ENCODE peak calls at places on chromosomes 12 and 14, in nine cellular contexts. One of them, this sample, is unnamed.
A peak's percentile ranks its signal among the peaks of the same experiment; 100 is the strongest.

GRCh38 chr14:95835331-95835730 is 41.3 kb upstream of the TUNAR start:
- DNase-seq in AG08395: no peak
- DNase-seq in stimulated activated CD4-positive, alpha-beta T cell treated with anti-CD3 and anti-CD28 coated beads, Interleukin-12 subunit alpha, Interleukin-12 subunit beta, amount 100 ng/mL, for 4 hours: no peak
- DNase-seq in sigmoid colon: no peak
- DNase-seq in GM04503: no peak
- DNase-seq in GM13976: no peak
- DNase-seq in activated CD4-positive, alpha-beta T cell treated with anti-CD3 and anti-CD28 coated beads, Interleukin-2, amount 50 U/mL, for 4 hours: no peak
- DNase-seq in HCT116: peak; percentile 12
- DNase-seq in NCI-H2171: no peak
- DNase-seq in this sample: no peak

GRCh38 chr14:60311417-60311816 is 62.4 kb downstream of the PPM1A start:
- DNase-seq in GM13976: no peak
- DNase-seq in GM04503: no peak
- DNase-seq in stimulated activated CD4-positive, alpha-beta T cell treated with anti-CD3 and anti-CD28 coated beads, Interleukin-12 subunit alpha, Interleukin-12 subunit beta, amount 100 ng/mL, for 4 hours: no peak
- DNase-seq in NCI-H2171: no peak
- DNase-seq in HCT116: no peak
- DNase-seq in sigmoid colon: no peak
- DNase-seq in activated CD4-positive, alpha-beta T cell treated with anti-CD3 and anti-CD28 coated beads, Interleukin-2, amount 50 U/mL, for 4 hours: no peak
- DNase-seq in AG08395: peak; percentile 14
- DNase-seq in this sample: no peak

GRCh38 chr12:18120899-18121298 is 30.9 kb upstream of the RERGL start:
- DNase-seq in HCT116: no peak
- DNase-seq in GM04503: no peak
- DNase-seq in AG08395: no peak
- DNase-seq in activated CD4-positive, alpha-beta T cell treated with anti-CD3 and anti-CD28 coated beads, Interleukin-2, amount 50 U/mL, for 4 hours: no peak
- DNase-seq in NCI-H2171: no peak
- DNase-seq in stimulated activated CD4-positive, alpha-beta T cell treated with anti-CD3 and anti-CD28 coated beads, Interleukin-12 subunit alpha, Interleukin-12 subunit beta, amount 100 ng/mL, for 4 hours: no peak
- DNase-seq in sigmoid colon: no peak
- DNase-seq in GM13976: no peak
- DNase-seq in this sample: no peak

GRCh38 chr14:34329281-34329680 is 132.8 kb downstream of the SPTSSA start:
- DNase-seq in AG08395: no peak
- DNase-seq in stimulated activated CD4-positive, alpha-beta T cell treated with anti-CD3 and anti-CD28 coated beads, Interleukin-12 subunit alpha, Interleukin-12 subunit beta, amount 100 ng/mL, for 4 hours: no peak
- DNase-seq in sigmoid colon: no peak
- DNase-seq in GM13976: no peak
- DNase-seq in HCT116: no peak
- DNase-seq in NCI-H2171: no peak
- DNase-seq in activated CD4-positive, alpha-beta T cell treated with anti-CD3 and anti-CD28 coated beads, Interleukin-2, amount 50 U/mL, for 4 hours: no peak
- DNase-seq in GM04503: no peak
- DNase-seq in this sample: no peak

GRCh38 chr14:54650331-54651017 is 83.5 kb downstream of the SAMD4A start:
- DNase-seq in activated CD4-positive, alpha-beta T cell treated with anti-CD3 and anti-CD28 coated beads, Interleukin-2, amount 50 U/mL, for 4 hours: no peak
- DNase-seq in GM13976: no peak
- DNase-seq in sigmoid colon: peak; percentile 85
- DNase-seq in stimulated activated CD4-positive, alpha-beta T cell treated with anti-CD3 and anti-CD28 coated beads, Interleukin-12 subunit alpha, Interleukin-12 subunit beta, amount 100 ng/mL, for 4 hours: no peak
- DNase-seq in AG08395: peak; percentile 72
- DNase-seq in NCI-H2171: no peak
- DNase-seq in GM04503: peak; percentile 83
- DNase-seq in HCT116: no peak
- DNase-seq in this sample: no peak

GRCh38 chr12:23084236-23084995 is 459.4 kb downstream of the ETNK1 start:
- DNase-seq in AG08395: no peak
- DNase-seq in NCI-H2171: peak; percentile 88
- DNase-seq in stimulated activated CD4-positive, alpha-beta T cell treated with anti-CD3 and anti-CD28 coated beads, Interleukin-12 subunit alpha, Interleukin-12 subunit beta, amount 100 ng/mL, for 4 hours: no peak
- DNase-seq in HCT116: no peak
- DNase-seq in sigmoid colon: no peak
- DNase-seq in GM13976: no peak
- DNase-seq in activated CD4-positive, alpha-beta T cell treated with anti-CD3 and anti-CD28 coated beads, Interleukin-2, amount 50 U/mL, for 4 hours: no peak
- DNase-seq in GM04503: no peak
- DNase-seq in this sample: no peak

GRCh38 chr12:93536766-93537515 is 35.5 kb upstream of the SOCS2 start:
- DNase-seq in GM04503: no peak
- DNase-seq in stimulated activated CD4-positive, alpha-beta T cell treated with anti-CD3 and anti-CD28 coated beads, Interleukin-12 subunit alpha, Interleukin-12 subunit beta, amount 100 ng/mL, for 4 hours: no peak
- DNase-seq in HCT116: no peak
- DNase-seq in NCI-H2171: no peak
- DNase-seq in AG08395: peak; percentile 40
- DNase-seq in activated CD4-positive, alpha-beta T cell treated with anti-CD3 and anti-CD28 coated beads, Interleukin-2, amount 50 U/mL, for 4 hours: no peak
- DNase-seq in GM13976: no peak
- DNase-seq in sigmoid colon: no peak
- DNase-seq in this sample: no peak

GRCh38 chr12:116406529-116406928 is 129.0 kb upstream of the MED13L start:
- DNase-seq in stimulated activated CD4-positive, alpha-beta T cell treated with anti-CD3 and anti-CD28 coated beads, Interleukin-12 subunit alpha, Interleukin-12 subunit beta, amount 100 ng/mL, for 4 hours: no peak
- DNase-seq in GM13976: no peak
- DNase-seq in activated CD4-positive, alpha-beta T cell treated with anti-CD3 and anti-CD28 coated beads, Interleukin-2, amount 50 U/mL, for 4 hours: no peak
- DNase-seq in GM04503: peak; percentile 92
- DNase-seq in sigmoid colon: peak; percentile 95
- DNase-seq in HCT116: peak; percentile 83
- DNase-seq in NCI-H2171: peak; percentile 81
- DNase-seq in AG08395: peak; percentile 93
- DNase-seq in this sample: no peak

GRCh38 chr12:15757553-15758255 is 31.5 kb downstream of the EPS8 start:
- DNase-seq in GM13976: no peak
- DNase-seq in stimulated activated CD4-positive, alpha-beta T cell treated with anti-CD3 and anti-CD28 coated beads, Interleukin-12 subunit alpha, Interleukin-12 subunit beta, amount 100 ng/mL, for 4 hours: no peak
- DNase-seq in sigmoid colon: no peak
- DNase-seq in AG08395: peak; percentile 72
- DNase-seq in HCT116: peak; percentile 84
- DNase-seq in activated CD4-positive, alpha-beta T cell treated with anti-CD3 and anti-CD28 coated beads, Interleukin-2, amount 50 U/mL, for 4 hours: no peak
- DNase-seq in GM04503: peak; percentile 77
- DNase-seq in NCI-H2171: no peak
- DNase-seq in this sample: no peak

GRCh38 chr14:21933681-21934080 is 260.1 kb upstream of the OR4E1 start:
- DNase-seq in stimulated activated CD4-positive, alpha-beta T cell treated with anti-CD3 and anti-CD28 coated beads, Interleukin-12 subunit alpha, Interleukin-12 subunit beta, amount 100 ng/mL, for 4 hours: no peak
- DNase-seq in activated CD4-positive, alpha-beta T cell treated with anti-CD3 and anti-CD28 coated beads, Interleukin-2, amount 50 U/mL, for 4 hours: no peak
- DNase-seq in NCI-H2171: no peak
- DNase-seq in GM04503: no peak
- DNase-seq in AG08395: no peak
- DNase-seq in GM13976: no peak
- DNase-seq in sigmoid colon: no peak
- DNase-seq in HCT116: no peak
- DNase-seq in this sample: peak; percentile 16

GRCh38 chr14:30016025-30016424 is 88.4 kb upstream of the PRKD1 start:
- DNase-seq in HCT116: no peak
- DNase-seq in NCI-H2171: no peak
- DNase-seq in GM13976: no peak
- DNase-seq in GM04503: no peak
- DNase-seq in sigmoid colon: no peak
- DNase-seq in stimulated activated CD4-positive, alpha-beta T cell treated with anti-CD3 and anti-CD28 coated beads, Interleukin-12 subunit alpha, Interleukin-12 subunit beta, amount 100 ng/mL, for 4 hours: no peak
- DNase-seq in activated CD4-positive, alpha-beta T cell treated with anti-CD3 and anti-CD28 coated beads, Interleukin-2, amount 50 U/mL, for 4 hours: no peak
- DNase-seq in AG08395: no peak
- DNase-seq in this sample: no peak

GRCh38 chr12:94874086-94874985 is 129.2 kb downstream of the NDUFA12 start:
- DNase-seq in NCI-H2171: no peak
- DNase-seq in activated CD4-positive, alpha-beta T cell treated with anti-CD3 and anti-CD28 coated beads, Interleukin-2, amount 50 U/mL, for 4 hours: no peak
- DNase-seq in sigmoid colon: no peak
- DNase-seq in GM04503: no peak
- DNase-seq in AG08395: no peak
- DNase-seq in HCT116: no peak
- DNase-seq in stimulated activated CD4-positive, alpha-beta T cell treated with anti-CD3 and anti-CD28 coated beads, Interleukin-12 subunit alpha, Interleukin-12 subunit beta, amount 100 ng/mL, for 4 hours: no peak
- DNase-seq in GM13976: no peak
- DNase-seq in this sample: no peak

GRCh38 chr12:119659289-119659897 is 8.5 kb upstream of the PRKAB1 start:
- DNase-seq in HCT116: no peak
- DNase-seq in GM13976: peak; percentile 66
- DNase-seq in sigmoid colon: no peak
- DNase-seq in AG08395: peak; percentile 58
- DNase-seq in GM04503: no peak
- DNase-seq in NCI-H2171: no peak
- DNase-seq in stimulated activated CD4-positive, alpha-beta T cell treated with anti-CD3 and anti-CD28 coated beads, Interleukin-12 subunit alpha, Interleukin-12 subunit beta, amount 100 ng/mL, for 4 hours: peak; percentile 28
- DNase-seq in activated CD4-positive, alpha-beta T cell treated with anti-CD3 and anti-CD28 coated beads, Interleukin-2, amount 50 U/mL, for 4 hours: peak; percentile 35
- DNase-seq in this sample: peak; percentile 35

GRCh38 chr12:49059385-49060232 is 985 bp downstream of the KMT2D start:
- DNase-seq in sigmoid colon: no peak
- DNase-seq in activated CD4-positive, alpha-beta T cell treated with anti-CD3 and anti-CD28 coated beads, Interleukin-2, amount 50 U/mL, for 4 hours: no peak
- DNase-seq in NCI-H2171: peak; percentile 41
- DNase-seq in stimulated activated CD4-positive, alpha-beta T cell treated with anti-CD3 and anti-CD28 coated beads, Interleukin-12 subunit alpha, Interleukin-12 subunit beta, amount 100 ng/mL, for 4 hours: peak; percentile 13
- DNase-seq in GM13976: no peak
- DNase-seq in GM04503: no peak
- DNase-seq in HCT116: no peak
- DNase-seq in AG08395: peak; percentile 38
- DNase-seq in this sample: no peak

GRCh38 chr12:105672576-105672975 is 342.1 kb downstream of the C12orf75 start:
- DNase-seq in sigmoid colon: peak; percentile 90
- DNase-seq in HCT116: no peak
- DNase-seq in GM13976: no peak
- DNase-seq in GM04503: no peak
- DNase-seq in NCI-H2171: no peak
- DNase-seq in activated CD4-positive, alpha-beta T cell treated with anti-CD3 and anti-CD28 coated beads, Interleukin-2, amount 50 U/mL, for 4 hours: no peak
- DNase-seq in AG08395: no peak
- DNase-seq in stimulated activated CD4-positive, alpha-beta T cell treated with anti-CD3 and anti-CD28 coated beads, Interleukin-12 subunit alpha, Interleukin-12 subunit beta, amount 100 ng/mL, for 4 hours: no peak
- DNase-seq in this sample: no peak

GRCh38 chr12:79566452-79566851 is 124.3 kb downstream of the PAWR start:
- DNase-seq in AG08395: no peak
- DNase-seq in stimulated activated CD4-positive, alpha-beta T cell treated with anti-CD3 and anti-CD28 coated beads, Interleukin-12 subunit alpha, Interleukin-12 subunit beta, amount 100 ng/mL, for 4 hours: no peak
- DNase-seq in GM04503: no peak
- DNase-seq in activated CD4-positive, alpha-beta T cell treated with anti-CD3 and anti-CD28 coated beads, Interleukin-2, amount 50 U/mL, for 4 hours: no peak
- DNase-seq in GM13976: no peak
- DNase-seq in HCT116: no peak
- DNase-seq in sigmoid colon: no peak
- DNase-seq in NCI-H2171: no peak
- DNase-seq in this sample: no peak

GRCh38 chr14:24366664-24367505 is 1.1 kb upstream of the NFATC4 start:
- DNase-seq in GM04503: peak; percentile 88
- DNase-seq in AG08395: peak; percentile 92
- DNase-seq in activated CD4-positive, alpha-beta T cell treated with anti-CD3 and anti-CD28 coated beads, Interleukin-2, amount 50 U/mL, for 4 hours: no peak
- DNase-seq in HCT116: peak; percentile 97
- DNase-seq in sigmoid colon: peak; percentile 96
- DNase-seq in GM13976: peak; percentile 90
- DNase-seq in NCI-H2171: peak; percentile 100
- DNase-seq in stimulated activated CD4-positive, alpha-beta T cell treated with anti-CD3 and anti-CD28 coated beads, Interleukin-12 subunit alpha, Interleukin-12 subunit beta, amount 100 ng/mL, for 4 hours: peak; percentile 18
- DNase-seq in this sample: no peak

GRCh38 chr14:67166450-67166853 is 22.8 kb upstream of the GARIN2 start:
- DNase-seq in activated CD4-positive, alpha-beta T cell treated with anti-CD3 and anti-CD28 coated beads, Interleukin-2, amount 50 U/mL, for 4 hours: peak; percentile 14
- DNase-seq in GM13976: peak; percentile 34
- DNase-seq in NCI-H2171: peak; percentile 2
- DNase-seq in sigmoid colon: no peak
- DNase-seq in HCT116: peak; percentile 24
- DNase-seq in AG08395: peak; percentile 45
- DNase-seq in GM04503: no peak
- DNase-seq in stimulated activated CD4-positive, alpha-beta T cell treated with anti-CD3 and anti-CD28 coated beads, Interleukin-12 subunit alpha, Interleukin-12 subunit beta, amount 100 ng/mL, for 4 hours: peak; percentile 27
- DNase-seq in this sample: peak; percentile 13

GRCh38 chr14:57009585-57010515 is 199.6 kb upstream of the OTX2 start:
- DNase-seq in sigmoid colon: no peak
- DNase-seq in GM13976: no peak
- DNase-seq in activated CD4-positive, alpha-beta T cell treated with anti-CD3 and anti-CD28 coated beads, Interleukin-2, amount 50 U/mL, for 4 hours: no peak
- DNase-seq in GM04503: no peak
- DNase-seq in NCI-H2171: peak; percentile 80
- DNase-seq in stimulated activated CD4-positive, alpha-beta T cell treated with anti-CD3 and anti-CD28 coated beads, Interleukin-12 subunit alpha, Interleukin-12 subunit beta, amount 100 ng/mL, for 4 hours: no peak
- DNase-seq in AG08395: no peak
- DNase-seq in HCT116: no peak
- DNase-seq in this sample: no peak

GRCh38 chr14:51860836-51861583 is 598 bp downstream of the GNG2 start:
- DNase-seq in GM04503: no peak
- DNase-seq in sigmoid colon: no peak
- DNase-seq in GM13976: no peak
- DNase-seq in NCI-H2171: no peak
- DNase-seq in stimulated activated CD4-positive, alpha-beta T cell treated with anti-CD3 and anti-CD28 coated beads, Interleukin-12 subunit alpha, Interleukin-12 subunit beta, amount 100 ng/mL, for 4 hours: no peak
- DNase-seq in activated CD4-positive, alpha-beta T cell treated with anti-CD3 and anti-CD28 coated beads, Interleukin-2, amount 50 U/mL, for 4 hours: no peak
- DNase-seq in AG08395: no peak
- DNase-seq in HCT116: no peak
- DNase-seq in this sample: no peak

GRCh38 chr14:102304611-102305506 is at the start of gene MOK:
- DNase-seq in GM13976: peak; percentile 99
- DNase-seq in HCT116: peak; percentile 92
- DNase-seq in NCI-H2171: peak; percentile 94
- DNase-seq in AG08395: peak; percentile 100
- DNase-seq in sigmoid colon: peak; percentile 97
- DNase-seq in GM04503: peak; percentile 88
- DNase-seq in activated CD4-positive, alpha-beta T cell treated with anti-CD3 and anti-CD28 coated beads, Interleukin-2, amount 50 U/mL, for 4 hours: peak; percentile 92
- DNase-seq in stimulated activated CD4-positive, alpha-beta T cell treated with anti-CD3 and anti-CD28 coated beads, Interleukin-12 subunit alpha, Interleukin-12 subunit beta, amount 100 ng/mL, for 4 hours: peak; percentile 95
- DNase-seq in this sample: peak; percentile 98

GRCh38 chr12:110741795-110742717 is 635 bp downstream of the PPP1CC start:
- DNase-seq in sigmoid colon: peak; percentile 75
- DNase-seq in GM04503: no peak
- DNase-seq in NCI-H2171: peak; percentile 59
- DNase-seq in AG08395: no peak
- DNase-seq in GM13976: peak; percentile 47
- DNase-seq in stimulated activated CD4-positive, alpha-beta T cell treated with anti-CD3 and anti-CD28 coated beads, Interleukin-12 subunit alpha, Interleukin-12 subunit beta, amount 100 ng/mL, for 4 hours: peak; percentile 25
- DNase-seq in activated CD4-positive, alpha-beta T cell treated with anti-CD3 and anti-CD28 coated beads, Interleukin-2, amount 50 U/mL, for 4 hours: no peak
- DNase-seq in HCT116: no peak
- DNase-seq in this sample: no peak

GRCh38 chr12:82968644-82969339 is 282.1 kb downstream of the TMTC2 start:
- DNase-seq in HCT116: no peak
- DNase-seq in stimulated activated CD4-positive, alpha-beta T cell treated with anti-CD3 and anti-CD28 coated beads, Interleukin-12 subunit alpha, Interleukin-12 subunit beta, amount 100 ng/mL, for 4 hours: no peak
- DNase-seq in AG08395: no peak
- DNase-seq in NCI-H2171: peak; percentile 84
- DNase-seq in GM13976: no peak
- DNase-seq in sigmoid colon: no peak
- DNase-seq in GM04503: no peak
- DNase-seq in activated CD4-positive, alpha-beta T cell treated with anti-CD3 and anti-CD28 coated beads, Interleukin-2, amount 50 U/mL, for 4 hours: no peak
- DNase-seq in this sample: no peak

GRCh38 chr14:24965578-24965933 is 84.4 kb downstream of the STXBP6 start:
- DNase-seq in GM04503: no peak
- DNase-seq in sigmoid colon: no peak
- DNase-seq in activated CD4-positive, alpha-beta T cell treated with anti-CD3 and anti-CD28 coated beads, Interleukin-2, amount 50 U/mL, for 4 hours: no peak
- DNase-seq in AG08395: no peak
- DNase-seq in HCT116: no peak
- DNase-seq in NCI-H2171: no peak
- DNase-seq in GM13976: no peak
- DNase-seq in stimulated activated CD4-positive, alpha-beta T cell treated with anti-CD3 and anti-CD28 coated beads, Interleukin-12 subunit alpha, Interleukin-12 subunit beta, amount 100 ng/mL, for 4 hours: no peak
- DNase-seq in this sample: no peak

GRCh38 chr12:104751024-104751570 is 207.0 kb downstream of the SLC41A2 start:
- DNase-seq in NCI-H2171: no peak
- DNase-seq in GM04503: no peak
- DNase-seq in activated CD4-positive, alpha-beta T cell treated with anti-CD3 and anti-CD28 coated beads, Interleukin-2, amount 50 U/mL, for 4 hours: no peak
- DNase-seq in HCT116: no peak
- DNase-seq in sigmoid colon: no peak
- DNase-seq in stimulated activated CD4-positive, alpha-beta T cell treated with anti-CD3 and anti-CD28 coated beads, Interleukin-12 subunit alpha, Interleukin-12 subunit beta, amount 100 ng/mL, for 4 hours: no peak
- DNase-seq in AG08395: no peak
- DNase-seq in GM13976: no peak
- DNase-seq in this sample: no peak

GRCh38 chr14:74502236-74503019 is 8.9 kb downstream of the ISCA2 start:
- DNase-seq in HCT116: no peak
- DNase-seq in sigmoid colon: no peak
- DNase-seq in NCI-H2171: peak; percentile 15
- DNase-seq in GM04503: no peak
- DNase-seq in AG08395: no peak
- DNase-seq in stimulated activated CD4-positive, alpha-beta T cell treated with anti-CD3 and anti-CD28 coated beads, Interleukin-12 subunit alpha, Interleukin-12 subunit beta, amount 100 ng/mL, for 4 hours: no peak
- DNase-seq in activated CD4-positive, alpha-beta T cell treated with anti-CD3 and anti-CD28 coated beads, Interleukin-2, amount 50 U/mL, for 4 hours: no peak
- DNase-seq in GM13976: peak; percentile 66
- DNase-seq in this sample: no peak

GRCh38 chr12:124434364-124434763 is 133.0 kb downstream of the NCOR2 start:
- DNase-seq in GM13976: no peak
- DNase-seq in NCI-H2171: no peak
- DNase-seq in AG08395: no peak
- DNase-seq in stimulated activated CD4-positive, alpha-beta T cell treated with anti-CD3 and anti-CD28 coated beads, Interleukin-12 subunit alpha, Interleukin-12 subunit beta, amount 100 ng/mL, for 4 hours: no peak
- DNase-seq in HCT116: no peak
- DNase-seq in activated CD4-positive, alpha-beta T cell treated with anti-CD3 and anti-CD28 coated beads, Interleukin-2, amount 50 U/mL, for 4 hours: no peak
- DNase-seq in GM04503: no peak
- DNase-seq in sigmoid colon: no peak
- DNase-seq in this sample: no peak

GRCh38 chr12:32780111-32780510 is 24.4 kb upstream of the YARS2 start:
- DNase-seq in activated CD4-positive, alpha-beta T cell treated with anti-CD3 and anti-CD28 coated beads, Interleukin-2, amount 50 U/mL, for 4 hours: no peak
- DNase-seq in NCI-H2171: no peak
- DNase-seq in HCT116: no peak
- DNase-seq in AG08395: no peak
- DNase-seq in sigmoid colon: no peak
- DNase-seq in stimulated activated CD4-positive, alpha-beta T cell treated with anti-CD3 and anti-CD28 coated beads, Interleukin-12 subunit alpha, Interleukin-12 subunit beta, amount 100 ng/mL, for 4 hours: no peak
- DNase-seq in GM04503: no peak
- DNase-seq in GM13976: no peak
- DNase-seq in this sample: no peak

GRCh38 chr14:92978229-92979021 is 55.5 kb downstream of the CHGA start:
- DNase-seq in NCI-H2171: no peak
- DNase-seq in HCT116: no peak
- DNase-seq in sigmoid colon: no peak
- DNase-seq in AG08395: no peak
- DNase-seq in GM13976: no peak
- DNase-seq in activated CD4-positive, alpha-beta T cell treated with anti-CD3 and anti-CD28 coated beads, Interleukin-2, amount 50 U/mL, for 4 hours: no peak
- DNase-seq in GM04503: no peak
- DNase-seq in stimulated activated CD4-positive, alpha-beta T cell treated with anti-CD3 and anti-CD28 coated beads, Interleukin-12 subunit alpha, Interleukin-12 subunit beta, amount 100 ng/mL, for 4 hours: no peak
- DNase-seq in this sample: no peak

GRCh38 chr12:41462312-41462711 is 274.2 kb downstream of the PDZRN4 start:
- DNase-seq in sigmoid colon: no peak
- DNase-seq in NCI-H2171: no peak
- DNase-seq in activated CD4-positive, alpha-beta T cell treated with anti-CD3 and anti-CD28 coated beads, Interleukin-2, amount 50 U/mL, for 4 hours: no peak
- DNase-seq in stimulated activated CD4-positive, alpha-beta T cell treated with anti-CD3 and anti-CD28 coated beads, Interleukin-12 subunit alpha, Interleukin-12 subunit beta, amount 100 ng/mL, for 4 hours: no peak
- DNase-seq in GM13976: no peak
- DNase-seq in GM04503: no peak
- DNase-seq in HCT116: no peak
- DNase-seq in AG08395: no peak
- DNase-seq in this sample: no peak

GRCh38 chr12:46473634-46474201 is 101.1 kb upstream of the SLC38A2 start:
- DNase-seq in GM13976: peak; percentile 19
- DNase-seq in sigmoid colon: peak; percentile 81
- DNase-seq in stimulated activated CD4-positive, alpha-beta T cell treated with anti-CD3 and anti-CD28 coated beads, Interleukin-12 subunit alpha, Interleukin-12 subunit beta, amount 100 ng/mL, for 4 hours: no peak
- DNase-seq in NCI-H2171: no peak
- DNase-seq in AG08395: peak; percentile 90
- DNase-seq in activated CD4-positive, alpha-beta T cell treated with anti-CD3 and anti-CD28 coated beads, Interleukin-2, amount 50 U/mL, for 4 hours: no peak
- DNase-seq in GM04503: peak; percentile 88
- DNase-seq in HCT116: peak; percentile 87
- DNase-seq in this sample: no peak

This sample was measured in central memory CD4-positive, alpha-beta T cell.